ENCODE peak calls at places on chromosomes 12 and 14, in ten cellular contexts. One of them, this sample, is unnamed.
A peak's percentile ranks its signal among the peaks of the same experiment; 100 is the strongest.

GRCh38 chr14:101050901-101051490 is 147.5 kb upstream of the RTL1 start:
- DNase-seq in mucosa of descending colon: no peak
- DNase-seq in activated CD8-positive, alpha-beta T cell treated with anti-CD3 and anti-CD28 coated beads for 36 hours: no peak
- DNase-seq in endothelial cell: no peak
- DNase-seq in GM06990: no peak
- DNase-seq in GM23338: no peak
- DNase-seq in transverse colon: no peak
- DNase-seq in astrocyte of the spinal cord: no peak
- DNase-seq in type B pancreatic cell: no peak
- DNase-seq in esophagus squamous epithelium: no peak
- DNase-seq in this sample: no peak

GRCh38 chr12:5967645-5968415 is 22.8 kb upstream of the ANO2 start:
- DNase-seq in mucosa of descending colon: no peak
- DNase-seq in activated CD8-positive, alpha-beta T cell treated with anti-CD3 and anti-CD28 coated beads for 36 hours: no peak
- DNase-seq in endothelial cell: no peak
- DNase-seq in GM06990: no peak
- DNase-seq in GM23338: no peak
- DNase-seq in transverse colon: no peak
- DNase-seq in astrocyte of the spinal cord: no peak
- DNase-seq in type B pancreatic cell: no peak
- DNase-seq in esophagus squamous epithelium: no peak
- DNase-seq in this sample: peak; percentile 73

GRCh38 chr12:115598827-115599226 is 678.7 kb downstream of the MED13L start:
- DNase-seq in mucosa of descending colon: no peak
- DNase-seq in activated CD8-positive, alpha-beta T cell treated with anti-CD3 and anti-CD28 coated beads for 36 hours: no peak
- DNase-seq in endothelial cell: no peak
- DNase-seq in GM06990: no peak
- DNase-seq in GM23338: peak; percentile 34
- DNase-seq in transverse colon: peak; percentile 17
- DNase-seq in astrocyte of the spinal cord: no peak
- DNase-seq in type B pancreatic cell: no peak
- DNase-seq in esophagus squamous epithelium: no peak
- DNase-seq in this sample: no peak

GRCh38 chr12:81416571-81416970 is 338.7 kb downstream of the ACSS3 start:
- DNase-seq in mucosa of descending colon: no peak
- DNase-seq in activated CD8-positive, alpha-beta T cell treated with anti-CD3 and anti-CD28 coated beads for 36 hours: no peak
- DNase-seq in endothelial cell: no peak
- DNase-seq in GM06990: no peak
- DNase-seq in GM23338: no peak
- DNase-seq in transverse colon: no peak
- DNase-seq in astrocyte of the spinal cord: no peak
- DNase-seq in type B pancreatic cell: no peak
- DNase-seq in esophagus squamous epithelium: no peak
- DNase-seq in this sample: no peak

GRCh38 chr12:109201496-109201885 is 85.1 kb downstream of the ACACB start:
- DNase-seq in mucosa of descending colon: no peak
- DNase-seq in activated CD8-positive, alpha-beta T cell treated with anti-CD3 and anti-CD28 coated beads for 36 hours: no peak
- DNase-seq in endothelial cell: no peak
- DNase-seq in GM06990: no peak
- DNase-seq in GM23338: no peak
- DNase-seq in transverse colon: no peak
- DNase-seq in astrocyte of the spinal cord: no peak
- DNase-seq in type B pancreatic cell: no peak
- DNase-seq in esophagus squamous epithelium: no peak
- DNase-seq in this sample: no peak

GRCh38 chr12:58433969-58434368 is 486.3 kb downstream of the LRIG3 start:
- DNase-seq in mucosa of descending colon: no peak
- DNase-seq in activated CD8-positive, alpha-beta T cell treated with anti-CD3 and anti-CD28 coated beads for 36 hours: no peak
- DNase-seq in endothelial cell: no peak
- DNase-seq in GM06990: no peak
- DNase-seq in GM23338: no peak
- DNase-seq in transverse colon: no peak
- DNase-seq in astrocyte of the spinal cord: no peak
- DNase-seq in type B pancreatic cell: no peak
- DNase-seq in esophagus squamous epithelium: no peak
- DNase-seq in this sample: no peak

GRCh38 chr12:128813392-128813791 is 10.4 kb downstream of the SLC15A4 start:
- DNase-seq in mucosa of descending colon: no peak
- DNase-seq in activated CD8-positive, alpha-beta T cell treated with anti-CD3 and anti-CD28 coated beads for 36 hours: no peak
- DNase-seq in endothelial cell: no peak
- DNase-seq in GM06990: no peak
- DNase-seq in GM23338: no peak
- DNase-seq in transverse colon: no peak
- DNase-seq in astrocyte of the spinal cord: peak; percentile 18
- DNase-seq in type B pancreatic cell: no peak
- DNase-seq in esophagus squamous epithelium: no peak
- DNase-seq in this sample: no peak

GRCh38 chr14:58059121-58059520 is 92.9 kb downstream of the ARMH4 start:
- DNase-seq in mucosa of descending colon: no peak
- DNase-seq in activated CD8-positive, alpha-beta T cell treated with anti-CD3 and anti-CD28 coated beads for 36 hours: no peak
- DNase-seq in endothelial cell: no peak
- DNase-seq in GM06990: no peak
- DNase-seq in GM23338: no peak
- DNase-seq in transverse colon: no peak
- DNase-seq in astrocyte of the spinal cord: no peak
- DNase-seq in type B pancreatic cell: no peak
- DNase-seq in esophagus squamous epithelium: no peak
- DNase-seq in this sample: no peak

GRCh38 chr14:68016243-68016914 is 196.8 kb downstream of the RAD51B start:
- DNase-seq in mucosa of descending colon: no peak
- DNase-seq in activated CD8-positive, alpha-beta T cell treated with anti-CD3 and anti-CD28 coated beads for 36 hours: no peak
- DNase-seq in endothelial cell: no peak
- DNase-seq in GM06990: no peak
- DNase-seq in GM23338: no peak
- DNase-seq in transverse colon: no peak
- DNase-seq in astrocyte of the spinal cord: peak; percentile 38
- DNase-seq in type B pancreatic cell: no peak
- DNase-seq in esophagus squamous epithelium: no peak
- DNase-seq in this sample: no peak

GRCh38 chr12:77319141-77319540 is 253.8 kb upstream of the E2F7 start:
- DNase-seq in mucosa of descending colon: no peak
- DNase-seq in activated CD8-positive, alpha-beta T cell treated with anti-CD3 and anti-CD28 coated beads for 36 hours: no peak
- DNase-seq in endothelial cell: no peak
- DNase-seq in GM06990: no peak
- DNase-seq in GM23338: peak; percentile 15
- DNase-seq in transverse colon: no peak
- DNase-seq in astrocyte of the spinal cord: no peak
- DNase-seq in type B pancreatic cell: no peak
- DNase-seq in esophagus squamous epithelium: no peak
- DNase-seq in this sample: no peak

GRCh38 chr12:118033902-118034301 is 17.4 kb downstream of the RFC5 start:
- DNase-seq in mucosa of descending colon: no peak
- DNase-seq in activated CD8-positive, alpha-beta T cell treated with anti-CD3 and anti-CD28 coated beads for 36 hours: no peak
- DNase-seq in endothelial cell: no peak
- DNase-seq in GM06990: no peak
- DNase-seq in GM23338: no peak
- DNase-seq in transverse colon: no peak
- DNase-seq in astrocyte of the spinal cord: no peak
- DNase-seq in type B pancreatic cell: no peak
- DNase-seq in esophagus squamous epithelium: no peak
- DNase-seq in this sample: no peak

GRCh38 chr14:106562451-106562850 is 1036.1 kb downstream of the TMEM121 start:
- DNase-seq in mucosa of descending colon: no peak
- DNase-seq in activated CD8-positive, alpha-beta T cell treated with anti-CD3 and anti-CD28 coated beads for 36 hours: no peak
- DNase-seq in endothelial cell: no peak
- DNase-seq in GM06990: no peak
- DNase-seq in GM23338: no peak
- DNase-seq in transverse colon: no peak
- DNase-seq in astrocyte of the spinal cord: no peak
- DNase-seq in type B pancreatic cell: no peak
- DNase-seq in esophagus squamous epithelium: no peak
- DNase-seq in this sample: no peak

GRCh38 chr14:106551265-106551664 is 1024.9 kb downstream of the TMEM121 start:
- DNase-seq in mucosa of descending colon: no peak
- DNase-seq in activated CD8-positive, alpha-beta T cell treated with anti-CD3 and anti-CD28 coated beads for 36 hours: peak; percentile 26
- DNase-seq in endothelial cell: no peak
- DNase-seq in GM06990: no peak
- DNase-seq in GM23338: no peak
- DNase-seq in transverse colon: no peak
- DNase-seq in astrocyte of the spinal cord: no peak
- DNase-seq in type B pancreatic cell: no peak
- DNase-seq in esophagus squamous epithelium: no peak
- DNase-seq in this sample: no peak

GRCh38 chr14:106556665-106557289 is 1030.4 kb downstream of the TMEM121 start:
- DNase-seq in mucosa of descending colon: peak; percentile 74
- DNase-seq in activated CD8-positive, alpha-beta T cell treated with anti-CD3 and anti-CD28 coated beads for 36 hours: peak; percentile 88
- DNase-seq in endothelial cell: no peak
- DNase-seq in GM06990: peak; percentile 43
- DNase-seq in GM23338: peak; percentile 14
- DNase-seq in transverse colon: peak; percentile 73
- DNase-seq in astrocyte of the spinal cord: no peak
- DNase-seq in type B pancreatic cell: no peak
- DNase-seq in esophagus squamous epithelium: no peak
- DNase-seq in this sample: no peak
- TF ChIP-seq CTCF in mucosa of descending colon: peak; percentile 76
- TF ChIP-seq CTCF in activated CD8-positive, alpha-beta T cell treated with anti-CD3 and anti-CD28 coated beads for 36 hours: peak; percentile 94
- TF ChIP-seq CTCF in endothelial cell: no peak
- TF ChIP-seq CTCF in GM06990: peak; percentile 86
- TF ChIP-seq CTCF in GM23338: peak; percentile 17
- TF ChIP-seq CTCF in transverse colon: peak; percentile 75
- TF ChIP-seq CTCF in astrocyte of the spinal cord: peak; percentile 12
- TF ChIP-seq CTCF in type B pancreatic cell: peak; percentile 42
- TF ChIP-seq CTCF in esophagus squamous epithelium: peak; percentile 32
- TF ChIP-seq CTCF in this sample: no peak

GRCh38 chr14:53968756-53969155 is 12.1 kb upstream of the BMP4 start:
- DNase-seq in mucosa of descending colon: no peak
- DNase-seq in activated CD8-positive, alpha-beta T cell treated with anti-CD3 and anti-CD28 coated beads for 36 hours: no peak
- DNase-seq in endothelial cell: no peak
- DNase-seq in GM06990: no peak
- DNase-seq in GM23338: no peak
- DNase-seq in transverse colon: no peak
- DNase-seq in astrocyte of the spinal cord: no peak
- DNase-seq in type B pancreatic cell: no peak
- DNase-seq in esophagus squamous epithelium: no peak
- DNase-seq in this sample: no peak

GRCh38 chr14:53975444-53975843 is 18.8 kb upstream of the BMP4 start:
- DNase-seq in mucosa of descending colon: no peak
- DNase-seq in activated CD8-positive, alpha-beta T cell treated with anti-CD3 and anti-CD28 coated beads for 36 hours: no peak
- DNase-seq in endothelial cell: no peak
- DNase-seq in GM06990: no peak
- DNase-seq in GM23338: no peak
- DNase-seq in transverse colon: no peak
- DNase-seq in astrocyte of the spinal cord: no peak
- DNase-seq in type B pancreatic cell: no peak
- DNase-seq in esophagus squamous epithelium: no peak
- DNase-seq in this sample: no peak

GRCh38 chr14:53969326-53969725 is 12.7 kb upstream of the BMP4 start:
- DNase-seq in mucosa of descending colon: no peak
- DNase-seq in activated CD8-positive, alpha-beta T cell treated with anti-CD3 and anti-CD28 coated beads for 36 hours: no peak
- DNase-seq in endothelial cell: no peak
- DNase-seq in GM06990: no peak
- DNase-seq in GM23338: no peak
- DNase-seq in transverse colon: no peak
- DNase-seq in astrocyte of the spinal cord: no peak
- DNase-seq in type B pancreatic cell: no peak
- DNase-seq in esophagus squamous epithelium: no peak
- DNase-seq in this sample: no peak

GRCh38 chr14:53967606-53968005 is 11.0 kb upstream of the BMP4 start:
- DNase-seq in mucosa of descending colon: no peak
- DNase-seq in activated CD8-positive, alpha-beta T cell treated with anti-CD3 and anti-CD28 coated beads for 36 hours: no peak
- DNase-seq in endothelial cell: no peak
- DNase-seq in GM06990: no peak
- DNase-seq in GM23338: no peak
- DNase-seq in transverse colon: no peak
- DNase-seq in astrocyte of the spinal cord: no peak
- DNase-seq in type B pancreatic cell: no peak
- DNase-seq in esophagus squamous epithelium: no peak
- DNase-seq in this sample: no peak

GRCh38 chr14:53971501-53971900 is 14.9 kb upstream of the BMP4 start:
- DNase-seq in mucosa of descending colon: no peak
- DNase-seq in activated CD8-positive, alpha-beta T cell treated with anti-CD3 and anti-CD28 coated beads for 36 hours: no peak
- DNase-seq in endothelial cell: no peak
- DNase-seq in GM06990: no peak
- DNase-seq in GM23338: no peak
- DNase-seq in transverse colon: no peak
- DNase-seq in astrocyte of the spinal cord: no peak
- DNase-seq in type B pancreatic cell: no peak
- DNase-seq in esophagus squamous epithelium: no peak
- DNase-seq in this sample: no peak
- TF ChIP-seq CTCF in mucosa of descending colon: no peak
- TF ChIP-seq CTCF in activated CD8-positive, alpha-beta T cell treated with anti-CD3 and anti-CD28 coated beads for 36 hours: no peak
- TF ChIP-seq CTCF in endothelial cell: no peak
- TF ChIP-seq CTCF in GM06990: no peak
- TF ChIP-seq CTCF in GM23338: no peak
- TF ChIP-seq CTCF in transverse colon: no peak
- TF ChIP-seq CTCF in astrocyte of the spinal cord: no peak
- TF ChIP-seq CTCF in type B pancreatic cell: no peak
- TF ChIP-seq CTCF in esophagus squamous epithelium: no peak
- TF ChIP-seq CTCF in this sample: no peak

GRCh38 chr12:124159655-124160054 is 135.2 kb upstream of the RFLNA start:
- DNase-seq in mucosa of descending colon: peak; percentile 55
- DNase-seq in activated CD8-positive, alpha-beta T cell treated with anti-CD3 and anti-CD28 coated beads for 36 hours: no peak
- DNase-seq in endothelial cell: no peak
- DNase-seq in GM06990: no peak
- DNase-seq in GM23338: no peak
- DNase-seq in transverse colon: peak; percentile 55
- DNase-seq in astrocyte of the spinal cord: no peak
- DNase-seq in type B pancreatic cell: no peak
- DNase-seq in esophagus squamous epithelium: no peak
- DNase-seq in this sample: no peak
- TF ChIP-seq CTCF in mucosa of descending colon: no peak
- TF ChIP-seq CTCF in activated CD8-positive, alpha-beta T cell treated with anti-CD3 and anti-CD28 coated beads for 36 hours: no peak
- TF ChIP-seq CTCF in endothelial cell: no peak
- TF ChIP-seq CTCF in GM06990: no peak
- TF ChIP-seq CTCF in GM23338: no peak
- TF ChIP-seq CTCF in transverse colon: no peak
- TF ChIP-seq CTCF in astrocyte of the spinal cord: no peak
- TF ChIP-seq CTCF in type B pancreatic cell: no peak
- TF ChIP-seq CTCF in esophagus squamous epithelium: no peak
- TF ChIP-seq CTCF in this sample: no peak

DNA sequence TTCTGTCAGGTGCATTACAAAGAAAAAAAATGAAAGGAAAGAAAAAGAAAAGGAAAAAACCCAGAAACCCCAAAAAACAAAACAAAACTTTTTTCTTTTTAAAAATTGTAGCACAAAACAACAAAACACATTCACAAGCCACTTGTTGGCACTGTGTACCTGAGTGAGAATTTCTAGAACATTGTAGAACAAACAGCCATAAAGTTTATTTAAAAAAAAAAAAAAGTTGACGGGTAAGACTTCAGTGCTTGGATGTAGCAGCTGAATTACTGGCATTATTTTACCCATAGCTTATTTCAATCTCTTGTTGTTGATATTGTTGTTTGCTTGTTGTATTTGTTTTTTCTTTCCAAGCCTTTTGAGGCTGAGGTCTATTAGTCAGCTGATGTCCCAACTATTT is 415.8 kb downstream of the SOX5 start:
- DNase-seq in mucosa of descending colon: no peak
- DNase-seq in activated CD8-positive, alpha-beta T cell treated with anti-CD3 and anti-CD28 coated beads for 36 hours: no peak
- DNase-seq in endothelial cell: no peak
- DNase-seq in GM06990: no peak
- DNase-seq in GM23338: no peak
- DNase-seq in transverse colon: no peak
- DNase-seq in astrocyte of the spinal cord: no peak
- DNase-seq in type B pancreatic cell: no peak
- DNase-seq in esophagus squamous epithelium: no peak
- DNase-seq in this sample: no peak
- TF ChIP-seq CTCF in mucosa of descending colon: no peak
- TF ChIP-seq CTCF in activated CD8-positive, alpha-beta T cell treated with anti-CD3 and anti-CD28 coated beads for 36 hours: no peak
- TF ChIP-seq CTCF in endothelial cell: no peak
- TF ChIP-seq CTCF in GM06990: no peak
- TF ChIP-seq CTCF in GM23338: no peak
- TF ChIP-seq CTCF in transverse colon: no peak
- TF ChIP-seq CTCF in astrocyte of the spinal cord: no peak
- TF ChIP-seq CTCF in type B pancreatic cell: no peak
- TF ChIP-seq CTCF in esophagus squamous epithelium: no peak
- TF ChIP-seq CTCF in this sample: no peak

This sample was measured in osteocyte.